ENCODE peak calls at places on chromosomes 4 and X, in eight cellular contexts. S, A, E, K, Z, F, Q and X are unnamed samples.

GRCh38 chrX:16610121-16610565 is 39.8 kb upstream of the S100G start:
- DNase-seq in S (no peak), A (no peak), E (peak; percentile 39), K (no peak), Z (no peak), F (no peak), Q (no peak), X (no peak)

GRCh38 chr4:153465922-153466636 is at the start of gene TMEM131L:
- DNase-seq in S (peak; percentile 50), A (peak; percentile 74), E (peak; percentile 76), K (peak; percentile 55), Z (peak; percentile 44), F (peak; percentile 65), Q (peak; percentile 66), X (peak; percentile 66)

GRCh38 chr4:88958080-88958479 is 98.9 kb downstream of the FAM13A start:
- DNase-seq in S (no peak), A (no peak), E (no peak), K (no peak), Z (no peak), F (no peak), Q (no peak), X (peak; percentile 8)

GRCh38 chr4:25401066-25401465 is 24.0 kb downstream of the ANAPC4 start:
- DNase-seq in S (no peak), A (no peak), E (no peak), K (no peak), Z (peak; percentile 14), F (no peak), Q (no peak), X (peak; percentile 7)

GRCh38 chr4:79987401-79987800 is 85.6 kb downstream of the ANTXR2 start:
- DNase-seq in S (no peak), A (no peak), E (peak; percentile 39), K (no peak), Z (no peak), F (no peak), Q (no peak), X (peak; percentile 26)

GRCh38 chr4:159278399-159278798 is 175.5 kb downstream of the RAPGEF2 start:
- DNase-seq in S (no peak), A (no peak), E (no peak), K (no peak), Z (no peak), F (no peak), Q (no peak), X (peak; percentile 26)

GRCh38 chr4:27148211-27148895 is 287.7 kb downstream of the STIM2 start:
- DNase-seq in S (no peak), A (no peak), E (no peak), K (no peak), Z (no peak), F (no peak), Q (no peak), X (no peak)

GRCh38 chrX:48802089-48802812 is 384 bp downstream of the HDAC6 start:
- DNase-seq in S (peak; percentile 88), A (peak; percentile 89), E (peak; percentile 85), K (peak; percentile 79), Z (peak; percentile 86), F (peak; percentile 65), Q (peak; percentile 89), X (peak; percentile 83)

GRCh38 chr4:152573861-152574260 is 38.0 kb upstream of the FBXW7 start:
- DNase-seq in S (no peak), A (no peak), E (peak; percentile 64), K (no peak), Z (no peak), F (no peak), Q (no peak), X (no peak)

GRCh38 chrX:38804481-38805293 is 3.4 kb downstream of the MID1IP1 start:
- DNase-seq in S (peak; percentile 46), A (no peak), E (peak; percentile 53), K (peak; percentile 19), Z (peak; percentile 7), F (peak; percentile 34), Q (peak; percentile 33), X (peak; percentile 43)

GRCh38 chr4:82372502-82372873 is 1.3 kb downstream of the HNRNPD start:
- DNase-seq in S (peak; percentile 22), A (peak; percentile 66), E (peak; percentile 35), K (peak; percentile 28), Z (no peak), F (peak; percentile 9), Q (no peak), X (peak; percentile 55)

GRCh38 chr4:91064157-91064853 is 937.1 kb downstream of the CCSER1 start:
- DNase-seq in S (peak; percentile 8), A (no peak), E (peak; percentile 32), K (peak; percentile 35), Z (no peak), F (peak; percentile 6), Q (peak; percentile 45), X (peak; percentile 5)

GRCh38 chr4:170015285-170015684 is 10.9 kb downstream of the MFAP3L start:
- DNase-seq in S (no peak), A (no peak), E (no peak), K (no peak), Z (no peak), F (no peak), Q (no peak), X (no peak)

GRCh38 chr4:105194328-105195231 is 47.9 kb downstream of the TET2 start:
- DNase-seq in S (no peak), A (no peak), E (peak; percentile 64), K (no peak), Z (no peak), F (no peak), Q (no peak), X (no peak)

GRCh38 chr4:151152033-151152432 is 52.6 kb downstream of the RPS3A start:
- DNase-seq in S (no peak), A (no peak), E (no peak), K (no peak), Z (no peak), F (no peak), Q (no peak), X (no peak)

GRCh38 chr4:139900964-139901376 is 235.4 kb downstream of the MGST2 start:
- DNase-seq in S (no peak), A (no peak), E (peak; percentile 89), K (no peak), Z (no peak), F (no peak), Q (no peak), X (peak; percentile 37)

GRCh38 chr4:6582889-6583504 is 8.0 kb downstream of the MAN2B2 start:
- DNase-seq in S (no peak), A (no peak), E (peak; percentile 38), K (no peak), Z (peak; percentile 31), F (no peak), Q (no peak), X (peak; percentile 14)

GRCh38 chr4:110808371-110808878 is 185.5 kb upstream of the PITX2 start:
- DNase-seq in S (peak; percentile 36), A (no peak), E (peak; percentile 29), K (no peak), Z (no peak), F (no peak), Q (no peak), X (peak; percentile 21)

DNA sequence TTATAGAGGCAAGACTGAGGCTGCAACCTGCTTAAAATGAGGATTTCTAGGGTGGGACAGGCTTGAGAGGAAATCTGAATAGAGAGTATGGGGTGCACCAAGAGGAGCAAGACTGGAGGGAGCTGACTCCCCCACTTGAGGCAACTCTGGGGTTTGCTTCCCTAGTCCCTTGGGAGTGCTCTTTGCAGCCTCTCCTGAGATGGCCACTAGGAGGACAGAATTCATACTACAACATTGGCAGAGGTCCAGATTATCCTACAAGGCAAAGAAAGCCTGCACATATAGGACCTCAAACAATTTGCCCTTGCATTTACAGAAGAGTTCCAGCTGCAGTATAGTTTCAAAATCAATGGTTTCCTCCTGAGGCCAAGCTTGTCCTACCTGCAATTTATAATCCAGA is 830.9 kb downstream of the TECRL start:
- DNase-seq in S (no peak), A (no peak), E (peak; percentile 1), K (no peak), Z (no peak), F (no peak), Q (no peak), X (no peak)
- TF ChIP-seq CTCF in S (no peak), A (no peak), E (no peak), K (no peak), Z (no peak), F (no peak), Q (no peak), X (no peak)

GRCh38 chrX:2609431-2610238 is 81.5 kb upstream of the CD99 start:
- DNase-seq in S (no peak), A (peak; percentile 36), E (peak; percentile 34), K (no peak), Z (peak; percentile 19), F (no peak), Q (no peak), X (peak; percentile 34)

GRCh38 chrX:2607113-2607512 is 84.0 kb upstream of the CD99 start:
- DNase-seq in S (no peak), A (no peak), E (no peak), K (no peak), Z (no peak), F (no peak), Q (no peak), X (no peak)

GRCh38 chrX:2610246-2611170 is 80.6 kb upstream of the CD99 start:
- DNase-seq in S (no peak), A (no peak), E (no peak), K (no peak), Z (no peak), F (no peak), Q (no peak), X (no peak)

DNA sequence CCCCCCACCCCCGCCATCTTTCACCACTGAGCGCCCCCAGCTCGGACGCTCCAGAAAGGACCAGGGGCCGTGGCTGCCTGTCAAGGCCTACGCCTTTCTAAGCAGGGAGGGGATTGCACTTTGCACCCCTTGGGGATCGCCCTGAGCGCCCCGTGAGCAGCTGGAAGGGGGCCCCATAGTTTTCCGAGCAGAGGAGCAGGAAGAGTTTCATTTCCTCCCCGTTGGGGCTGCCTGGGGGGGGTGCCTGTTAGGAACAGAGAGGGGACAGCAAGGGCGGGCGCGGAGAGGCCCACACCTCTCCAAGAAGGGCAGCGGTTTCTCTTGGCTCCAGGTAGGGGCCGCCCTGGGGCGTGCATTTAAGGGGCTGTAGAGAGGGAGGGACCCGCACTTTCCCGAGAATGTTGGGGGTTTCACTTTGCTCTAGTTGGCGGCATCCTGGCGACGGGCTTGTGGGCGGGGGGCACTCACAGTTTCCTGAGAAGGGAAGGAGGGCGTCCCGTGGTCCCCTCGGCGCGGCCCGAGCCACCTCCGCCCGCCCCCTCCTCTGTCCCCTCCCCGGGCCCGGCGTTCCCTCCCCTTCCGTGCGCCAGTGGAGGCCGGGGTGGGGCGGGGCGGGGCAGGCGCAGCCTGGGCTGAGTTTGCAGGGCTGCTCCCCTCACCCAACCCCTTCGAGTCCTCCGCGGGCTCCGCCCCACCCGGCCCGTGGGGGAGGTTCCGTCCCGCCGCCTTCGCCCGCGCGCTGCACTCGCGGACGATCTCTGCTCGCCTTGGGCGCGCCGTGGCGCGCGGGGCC is 82.3 kb upstream of the CD99 start:
- DNase-seq in S (peak; percentile 81), A (peak; percentile 93), E (peak; percentile 90), K (peak; percentile 81), Z (peak; percentile 88), F (peak; percentile 72), Q (peak; percentile 85), X (peak; percentile 83)
- TF ChIP-seq CTCF in S (no peak), A (no peak), E (no peak), K (no peak), Z (no peak), F (no peak), Q (no peak), X (no peak)

GRCh38 chrX:112512509-112512908 is 167.2 kb downstream of the LHFPL1 start:
- DNase-seq in S (no peak), A (no peak), E (no peak), K (no peak), Z (no peak), F (no peak), Q (no peak), X (peak; percentile 11)
- TF ChIP-seq CTCF in S (no peak), A (no peak), E (no peak), K (no peak), Z (no peak), F (no peak), Q (no peak), X (no peak)

GRCh38 chrX:120450163-120450562 is 18.9 kb downstream of the LAMP2 start:
- DNase-seq in S (peak; percentile 9), A (no peak), E (no peak), K (no peak), Z (no peak), F (no peak), Q (no peak), X (peak; percentile 32)
- TF ChIP-seq CTCF in S (no peak), A (no peak), E (peak; percentile 23), K (no peak), Z (peak; percentile 26), F (no peak), Q (no peak), X (peak; percentile 36)